ENCODE peak calls at places on chromosomes 2 and 18, in six cellular contexts. X is fibroblast of lung, N is psoas muscle, S is left lung, V is keratinocyte, Q is colonic mucosa. M is an unnamed sample. For H3K9me3, the result is how much of the 10 kb centered on the place peaks cover.

GRCh38 chr2:239146011-239146641 is 254.7 kb downstream of the HDAC4 start:
- DNase-seq in X (no peak), N (peak), S (peak), V (no peak), Q (no peak), M (no peak)

GRCh38 chr2:111050701-111051376 is 69.9 kb upstream of the BCL2L11 start:
- DNase-seq in X (no peak), N (no peak), S (no peak), V (no peak), Q (peak), M (no peak)

GRCh38 chr2:179677148-179677688 is 184.2 kb downstream of the ZNF385B start:
- DNase-seq in X (peak), N (no peak), S (no peak), V (no peak), Q (no peak), M (no peak)

GRCh38 chr2:178553047-178553446 is 72.8 kb downstream of the PLEKHA3 start:
- DNase-seq in X (peak), N (no peak), S (no peak), V (peak), Q (no peak), M (no peak)

GRCh38 chr2:71503827-71504226 is 50.5 kb downstream of the DYSF start:
- DNase-seq in X (no peak), N (no peak), S (no peak), V (no peak), Q (no peak), M (no peak)

GRCh38 chr2:82993631-82994030 is 1465.4 kb downstream of the SUCLG1 start:
- DNase-seq in X (no peak), N (no peak), S (no peak), V (peak), Q (no peak), M (no peak)

GRCh38 chr2:173151671-173152398 is 76.2 kb downstream of the MAP3K20 start:
- DNase-seq in X (peak), N (no peak), S (no peak), V (peak), Q (no peak), M (no peak)

GRCh38 chr2:64157792-64158191 is 13.6 kb upstream of the PELI1 start:
- DNase-seq in X (peak), N (no peak), S (no peak), V (no peak), Q (no peak), M (no peak)

GRCh38 chr2:24439971-24440340 is 51.1 kb upstream of the NCOA1 start:
- DNase-seq in X (no peak), N (no peak), S (no peak), V (no peak), Q (no peak), M (no peak)

GRCh38 chr2:74051504-74051903 is 66.8 kb downstream of the TET3 start:
- DNase-seq in X (no peak), N (no peak), S (no peak), V (no peak), Q (no peak), M (no peak)

GRCh38 chr2:127525692-127526141 is 572 bp downstream of the IWS1 start:
- DNase-seq in X (peak), N (no peak), S (no peak), V (no peak), Q (peak), M (no peak)

GRCh38 chr2:226179010-226179409 is 620.6 kb downstream of the IRS1 start:
- DNase-seq in X (no peak), N (no peak), S (no peak), V (peak), Q (no peak), M (no peak)

GRCh38 chr2:226174390-226174789 is 625.2 kb downstream of the IRS1 start:
- DNase-seq in X (no peak), N (no peak), S (no peak), V (no peak), Q (no peak), M (no peak)

GRCh38 chr2:226172939-226173338 is 626.7 kb downstream of the IRS1 start:
- DNase-seq in X (no peak), N (no peak), S (no peak), V (no peak), Q (no peak), M (no peak)

GRCh38 chr2:226180485-226180884 is 619.1 kb downstream of the IRS1 start:
- DNase-seq in X (no peak), N (no peak), S (no peak), V (no peak), Q (no peak), M (no peak)

GRCh38 chr2:226176298-226176984 is 623.2 kb downstream of the IRS1 start:
- DNase-seq in X (no peak), N (no peak), S (no peak), V (no peak), Q (no peak), M (no peak)
- H3K9me3 ChIP-seq in X (under half), N (under half), S (under half), V (under half), Q (under half), M (under half)

DNA sequence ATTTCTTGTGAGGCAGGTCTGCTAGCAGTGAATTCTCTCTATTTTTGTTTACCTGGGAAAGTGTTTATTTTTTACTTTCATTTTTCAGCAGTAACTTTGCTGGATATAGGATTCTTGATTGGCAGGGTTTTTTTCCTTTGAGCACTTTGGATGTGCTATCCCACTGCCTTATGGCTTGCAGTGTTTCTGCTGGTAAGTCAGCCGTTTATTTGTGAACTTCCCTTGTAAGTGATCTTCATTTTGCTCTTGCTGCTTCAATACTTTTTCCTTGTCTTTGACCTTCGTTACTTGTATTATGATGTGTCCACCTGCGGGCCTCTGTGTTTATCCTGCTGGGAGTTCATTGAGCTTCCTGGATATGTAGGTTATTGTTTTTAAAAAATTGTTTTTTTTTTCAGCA is 54.7 kb downstream of the SLC66A2 start:
- DNase-seq in X (no peak), N (no peak), S (no peak), V (no peak), Q (no peak), M (no peak)
- H3K9me3 ChIP-seq in X (under half), N (under half), S (under half), V (under half), Q (under half), M (under half)

DNA sequence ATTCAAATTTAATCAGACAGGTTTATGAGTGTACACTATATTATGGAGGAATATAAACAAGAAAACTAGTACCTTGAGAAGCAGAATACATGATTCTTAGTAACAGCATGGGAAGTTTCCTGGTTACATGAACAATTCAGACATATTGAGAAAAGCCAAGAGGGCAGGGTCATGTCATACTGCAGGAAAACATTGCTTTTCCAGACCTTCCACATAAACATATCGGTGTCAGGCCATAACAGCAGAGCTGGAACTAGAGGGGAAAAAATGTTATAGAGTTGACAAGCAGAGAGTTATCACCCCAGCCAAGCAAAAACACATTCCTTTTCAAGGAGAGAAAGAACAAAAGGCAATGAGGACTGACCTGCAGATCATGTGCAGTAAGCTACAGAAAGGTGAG is 74.7 kb upstream of the ZNF236 start:
- DNase-seq in X (no peak), N (no peak), S (no peak), V (no peak), Q (no peak), M (no peak)
- H3K9me3 ChIP-seq in X (under half), N (under half), S (under half), V (under half), Q (under half), M (under half)

GRCh38 chr2:14081526-14081925 is 551.0 kb upstream of the LRATD1 start:
- DNase-seq in X (peak), N (no peak), S (no peak), V (no peak), Q (no peak), M (no peak)

GRCh38 chr2:14079576-14079975 is 552.9 kb upstream of the LRATD1 start:
- DNase-seq in X (no peak), N (no peak), S (no peak), V (no peak), Q (no peak), M (no peak)

GRCh38 chr2:14082640-14083039 is 549.9 kb upstream of the LRATD1 start:
- DNase-seq in X (no peak), N (no peak), S (peak), V (no peak), Q (no peak), M (no peak)
- H3K9me3 ChIP-seq in X (under half), N (under half), S (under half), V (under half), Q (under half), M (under half)

GRCh38 chr2:123468071-123468470 is 557.0 kb upstream of the CNTNAP5 start:
- DNase-seq in X (no peak), N (no peak), S (no peak), V (no peak), Q (no peak), M (no peak)
- H3K9me3 ChIP-seq in X (under half), N (under half), S (under half), V (under half), Q (under half), M (under half)

DNA sequence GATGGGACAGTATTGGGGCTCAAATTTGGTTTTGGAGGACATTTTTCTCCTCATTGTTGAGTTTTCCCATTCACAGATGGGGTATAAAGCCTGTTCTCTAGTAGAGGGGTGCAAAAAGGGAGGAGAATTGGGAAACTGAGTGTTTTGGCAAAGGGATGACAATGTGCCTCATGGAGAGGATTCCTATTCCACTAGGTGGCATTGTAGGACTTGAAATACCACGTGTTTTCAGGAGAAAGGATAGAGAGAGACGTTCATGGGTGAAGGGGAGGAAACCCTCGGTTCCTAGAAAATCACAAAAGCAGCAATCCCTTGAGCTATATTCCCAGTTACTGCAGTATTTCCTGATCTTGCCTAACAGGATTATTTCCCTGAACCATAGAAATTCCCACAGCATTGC is 113.7 kb upstream of the SRD5A2 start:
- DNase-seq in X (peak), N (no peak), S (no peak), V (no peak), Q (no peak), M (no peak)
- H3K9me3 ChIP-seq in X (under half), N (under half), S (under half), V (under half), Q (under half), M (under half)

GRCh38 chr18:63083555-63083954 is 236.0 kb downstream of the BCL2 start:
- DNase-seq in X (no peak), N (no peak), S (no peak), V (no peak), Q (no peak), M (no peak)

GRCh38 chr18:63085611-63086010 is 234.0 kb downstream of the BCL2 start:
- DNase-seq in X (no peak), N (no peak), S (no peak), V (no peak), Q (no peak), M (no peak)

GRCh38 chr18:63079114-63079513 is 240.5 kb downstream of the BCL2 start:
- DNase-seq in X (no peak), N (no peak), S (no peak), V (no peak), Q (no peak), M (no peak)

GRCh38 chr18:63084220-63084619 is 235.3 kb downstream of the BCL2 start:
- DNase-seq in X (no peak), N (no peak), S (no peak), V (no peak), Q (no peak), M (no peak)

GRCh38 chr18:63082661-63083531 is 236.7 kb downstream of the BCL2 start:
- DNase-seq in X (peak), N (no peak), S (no peak), V (no peak), Q (no peak), M (no peak)
- H3K9me3 ChIP-seq in X (under half), N (under half), S (under half), V (under half), Q (under half), M (under half)

M was measured in T-helper 17 cell.